ENCODE peak calls at places on chromosomes 16 and 17, in four cellular contexts. F, X, K and E are unnamed samples.

GRCh38 chr16:7613518-7613917 is 280.9 kb downstream of the RBFOX1 start:
- DNase-seq in K (no peak), F (no peak), X (no peak), E (no peak)

GRCh38 chr16:9275386-9275785 is 183.9 kb downstream of the HAPSTR1 start:
- DNase-seq in F (no peak), X (no peak), K (no peak), E (no peak)

GRCh38 chr16:57695378-57696054 is 910 bp downstream of the DRC7 start:
- DNase-seq in F (no peak), K (no peak), X (no peak), E (no peak)

GRCh38 chr16:77238593-77238992 is 39.4 kb downstream of the SYCE1L start:
- DNase-seq in K (no peak), X (no peak), F (no peak), E (no peak)

GRCh38 chr16:71524566-71525553 is 1.4 kb upstream of the CHST4 start:
- DNase-seq in K (no peak), F (no peak), X (no peak), E (no peak)

GRCh38 chr16:48542020-48542473 is 67.9 kb downstream of the N4BP1 start:
- DNase-seq in F (no peak), K (no peak), X (no peak), E (no peak)

GRCh38 chr16:12390644-12391043 is 413.0 kb downstream of the CPPED1 start:
- DNase-seq in K (no peak), X (no peak), F (no peak), E (no peak)

GRCh38 chr17:35842239-35842638 is 26.5 kb downstream of the HEATR9 start:
- DNase-seq in X (no peak), K (no peak), F (no peak), E (no peak)

GRCh38 chr16:8886593-8887437 is 4.7 kb downstream of the LITAFD start:
- DNase-seq in K (no peak), F (no peak), X (no peak), E (no peak)

GRCh38 chr17:7889166-7889584 is 586 bp downstream of the CHD3 start:
- DNase-seq in F (peak; percentile 40), K (peak; percentile 39), X (peak; percentile 26), E (peak; percentile 67)

GRCh38 chr17:52120465-52120864 is 38.0 kb downstream of the CA10 start:
- DNase-seq in X (no peak), K (no peak), F (no peak), E (no peak)

GRCh38 chr16:21523411-21524067 is 75.8 kb upstream of the METTL9 start:
- DNase-seq in X (no peak), F (no peak), K (no peak), E (no peak)
- H3K4me3 ChIP-seq in X (no peak overlapping the region), F (no peak overlapping the region), K (no peak overlapping the region), E (no peak overlapping the region)

DNA sequence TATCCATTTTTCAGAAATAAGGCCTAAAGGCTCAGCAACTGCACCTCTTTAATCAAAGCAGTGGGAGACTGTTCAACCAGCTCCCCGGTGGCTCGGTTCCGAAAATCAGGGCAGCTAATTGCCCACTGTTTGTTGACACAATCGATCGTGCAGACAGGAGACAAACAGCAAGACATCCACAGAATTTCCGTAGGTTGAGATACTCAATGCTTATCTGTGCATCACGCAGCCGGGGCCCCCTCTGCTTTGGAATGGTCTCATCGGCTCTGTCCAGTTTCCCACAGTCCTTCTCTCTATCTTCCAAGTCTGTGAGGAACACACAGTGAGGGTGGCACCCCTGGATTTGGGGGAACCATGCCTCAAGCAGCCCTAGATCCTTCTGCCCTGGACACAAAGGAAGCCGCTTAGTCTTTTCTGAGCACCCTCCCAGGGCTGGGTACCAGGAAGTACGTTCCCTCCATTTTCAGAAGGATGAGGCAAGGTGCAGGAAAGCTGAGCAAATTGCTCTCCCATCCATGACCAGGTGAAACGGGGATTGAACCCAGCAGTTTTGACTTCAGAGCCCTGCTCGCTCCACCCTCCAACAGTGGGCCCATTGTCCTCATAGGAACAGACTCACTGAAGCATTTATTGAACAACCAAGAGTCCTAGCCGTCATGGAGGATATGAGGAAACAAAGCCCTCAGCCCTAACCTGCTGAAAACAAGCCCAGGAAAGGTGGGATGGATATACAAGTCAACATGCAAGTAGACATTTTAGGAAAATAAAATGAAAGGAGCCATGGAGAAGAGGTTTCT is 70.7 kb downstream of the C16orf95 start:
- DNase-seq in F (no peak), X (no peak), K (no peak), E (no peak)
- TF ChIP-seq CTCF in F (no peak), X (no peak), K (no peak), E (no peak)

DNA sequence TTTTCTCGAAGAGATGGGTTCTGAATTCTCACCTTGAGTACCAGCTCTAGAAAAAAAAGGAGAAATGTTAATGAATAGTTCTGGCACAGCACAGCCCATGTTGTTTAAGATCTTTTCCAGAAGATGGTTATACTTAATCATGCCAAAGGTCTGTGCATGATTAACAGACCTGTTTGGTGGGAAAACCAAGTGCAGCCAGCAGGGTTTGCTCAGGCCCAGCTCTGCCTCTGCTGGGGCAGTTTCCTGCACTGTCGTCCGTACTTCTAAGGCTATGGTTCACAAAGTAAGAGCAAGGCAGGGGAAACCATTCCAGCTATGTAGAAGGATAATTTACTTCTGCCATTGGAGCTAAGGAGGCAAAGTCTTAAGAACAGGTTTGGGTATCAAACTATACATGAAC is 10.6 kb downstream of the ANKRD40 start:
- DNase-seq in F (no peak), K (no peak), X (no peak), E (no peak)
- H3K36me3 ChIP-seq in F (peaks cover 22% of the 10 kb centered on the region), K (peaks cover 3% of the 10 kb centered on the region), X (peaks cover 46% of the 10 kb centered on the region), E (peaks cover 4% of the 10 kb centered on the region)

GRCh38 chr17:10613775-10614513 is 43.2 kb downstream of the MYH3 start:
- DNase-seq in X (no peak), K (no peak), F (no peak), E (no peak)

GRCh38 chr17:10617120-10617505 is 40.0 kb downstream of the MYH3 start:
- DNase-seq in F (no peak), K (no peak), X (no peak), E (no peak)

GRCh38 chr17:10616502-10617119 is 40.5 kb downstream of the MYH3 start:
- DNase-seq in F (no peak), K (no peak), X (peak; percentile 75), E (no peak)

GRCh38 chr17:10612957-10613744 is 44.0 kb downstream of the MYH3 start:
- DNase-seq in K (no peak), X (no peak), F (peak; percentile 40), E (no peak)

GRCh38 chr17:10614536-10615155 is 42.5 kb downstream of the MYH3 start:
- DNase-seq in K (no peak), X (no peak), F (no peak), E (no peak)
- H3K4me3 ChIP-seq in K (no peak overlapping the region), X (no peak overlapping the region), F (no peak overlapping the region), E (no peak overlapping the region)

GRCh38 chr16:23398987-23399805 is 53.8 kb downstream of the COG7 start:
- DNase-seq in K (no peak), X (no peak), F (no peak), E (no peak)
- TF ChIP-seq CTCF in K (no peak), X (no peak), F (no peak), E (peak; percentile 2)

GRCh38 chr16:14300631-14301149 is 229.6 kb downstream of the MRTFB start:
- DNase-seq in K (no peak), X (peak; percentile 27), F (no peak), E (peak; percentile 28)

GRCh38 chr16:14302399-14303181 is 231.5 kb downstream of the MRTFB start:
- DNase-seq in X (peak; percentile 14), K (no peak), F (no peak), E (no peak)

GRCh38 chr16:14301150-14302030 is 230.3 kb downstream of the MRTFB start:
- DNase-seq in K (no peak), F (no peak), X (peak; percentile 46), E (no peak)

GRCh38 chr16:14303182-14303618 is 232.1 kb downstream of the MRTFB start:
- DNase-seq in K (no peak), F (no peak), X (no peak), E (no peak)

GRCh38 chr16:14302031-14302398 is 230.9 kb downstream of the MRTFB start:
- DNase-seq in X (no peak), K (no peak), F (no peak), E (no peak)
- H3K36me3 ChIP-seq in X (no peaks in the 10 kb centered on the region), K (no peaks in the 10 kb centered on the region), F (no peaks in the 10 kb centered on the region), E (no peaks in the 10 kb centered on the region)

GRCh38 chr16:89170346-89171215 is 967 bp upstream of the CDH15 start:
- DNase-seq in F (no peak), K (no peak), X (peak; percentile 28), E (no peak)
- H3K4me3 ChIP-seq in F (peak overlapping the region; percentile 29), K (peak overlapping the region; percentile 49), X (peak overlapping the region; percentile 50), E (no peak overlapping the region)

GRCh38 chr16:10981697-10982216 is 37.4 kb downstream of the CLEC16A start:
- DNase-seq in F (no peak), X (no peak), K (no peak), E (no peak)
- TF ChIP-seq CTCF in F (peak; percentile 33), X (no peak), K (peak; percentile 49), E (peak; percentile 38)

GRCh38 chr16:89398924-89399323 is 91.4 kb downstream of the ANKRD11 start:
- DNase-seq in K (no peak), X (no peak), F (no peak), E (no peak)

GRCh38 chr16:89397331-89397861 is 93.0 kb downstream of the ANKRD11 start:
- DNase-seq in X (no peak), K (no peak), F (no peak), E (no peak)

GRCh38 chr16:89395150-89396142 is 94.9 kb downstream of the ANKRD11 start:
- DNase-seq in X (no peak), F (peak; percentile 93), K (no peak), E (peak; percentile 96)

GRCh38 chr16:89393731-89394406 is 96.5 kb downstream of the ANKRD11 start:
- DNase-seq in F (no peak), X (no peak), K (no peak), E (no peak)

DNA sequence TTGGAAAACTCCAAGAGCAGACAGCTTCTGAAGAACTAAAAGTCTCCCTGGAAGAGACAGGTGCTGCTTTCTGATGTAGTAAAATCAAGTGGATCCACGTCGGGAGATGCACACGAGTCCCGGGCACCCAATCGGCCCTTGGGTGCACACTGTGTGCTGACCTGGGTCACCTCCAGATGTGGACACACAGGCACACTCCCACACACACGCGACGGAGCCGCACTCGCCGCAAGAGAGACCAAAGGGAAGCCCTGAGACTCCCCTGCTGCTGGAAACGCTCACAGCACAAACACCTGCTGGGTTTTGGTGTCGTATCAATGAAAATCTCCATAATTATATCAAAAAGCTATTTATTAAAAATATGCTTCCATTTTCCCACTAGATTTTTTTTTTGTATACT is 94.2 kb downstream of the ANKRD11 start:
- DNase-seq in X (no peak), F (no peak), K (no peak), E (no peak)
- H3K36me3 ChIP-seq in X (peaks cover 4% of the 10 kb centered on the region), F (peaks cover 1% of the 10 kb centered on the region), K (no peaks in the 10 kb centered on the region), E (no peaks in the 10 kb centered on the region)